ENCODE peak calls at places on chromosomes 12 and 14, in seven cellular contexts. P, K, L, W, V, X and U are unnamed samples.

GRCh38 chr12:49515266-49515665 is 23.6 kb upstream of the KCNH3 start:
- DNase-seq in W (peak), P (no peak), L (peak), K (peak), X (peak), V (no peak), U (no peak)

GRCh38 chr12:57377103-57377840 is 53.6 kb downstream of the R3HDM2 start:
- DNase-seq in W (no peak), K (no peak), X (no peak), V (no peak), L (no peak), P (peak), U (no peak)

GRCh38 chr12:116317986-116318737 is 40.7 kb upstream of the MED13L start:
- DNase-seq in K (no peak), P (no peak), V (peak), X (no peak), W (no peak), L (no peak), U (no peak)

GRCh38 chr12:20528208-20528607 is 159.9 kb downstream of the PDE3A start:
- DNase-seq in K (no peak), W (peak), L (no peak), V (no peak), X (no peak), P (no peak), U (no peak)

GRCh38 chr14:28584951-28585350 is 181.6 kb upstream of the FOXG1 start:
- DNase-seq in L (no peak), W (no peak), K (no peak), P (no peak), V (no peak), X (no peak), U (no peak)

GRCh38 chr14:75293920-75294648 is 15.5 kb downstream of the FOS start:
- DNase-seq in L (peak), X (no peak), P (peak), K (peak), V (peak), W (peak), U (peak)

GRCh38 chr14:104547310-104547997 is 32.1 kb upstream of the C14orf180 start:
- DNase-seq in L (no peak), W (no peak), P (no peak), V (no peak), K (no peak), X (no peak), U (no peak)

GRCh38 chr12:56760460-56760859 is 2.7 kb upstream of the HSD17B6 start:
- DNase-seq in V (no peak), X (no peak), W (no peak), P (no peak), K (no peak), L (no peak), U (no peak)

GRCh38 chr12:76714861-76715260 is 49.1 kb upstream of the ZDHHC17 start:
- DNase-seq in V (no peak), L (no peak), X (no peak), W (no peak), P (no peak), K (no peak), U (no peak)

GRCh38 chr12:7628401-7628961 is 37.2 kb downstream of the APOBEC1 start:
- DNase-seq in X (no peak), P (peak), W (no peak), V (no peak), L (no peak), K (no peak), U (no peak)

GRCh38 chr12:6958609-6959375 is 7.6 kb downstream of the PTPN6 start:
- DNase-seq in P (no peak), X (no peak), V (no peak), W (no peak), L (no peak), K (no peak), U (no peak)

GRCh38 chr14:26835949-26836570 is 238.2 kb upstream of the NOVA1 start:
- DNase-seq in W (no peak), V (no peak), X (no peak), P (no peak), L (no peak), K (peak), U (no peak)

GRCh38 chr12:28367326-28367725 is 177.1 kb downstream of the CCDC91 start:
- DNase-seq in V (no peak), P (no peak), X (no peak), W (no peak), L (no peak), K (no peak), U (no peak)

GRCh38 chr12:109696485-109697269 is 16.9 kb upstream of the FAM222A start:
- DNase-seq in V (no peak), P (no peak), W (no peak), K (peak), L (peak), X (no peak), U (no peak)

GRCh38 chr14:80055912-80056801 is 155.1 kb downstream of the DIO2 start:
- DNase-seq in L (peak), X (peak), P (peak), K (peak), W (peak), V (peak), U (peak)

GRCh38 chr12:26431211-26431610 is 235.8 kb downstream of the SSPN start:
- DNase-seq in K (no peak), W (no peak), X (no peak), V (no peak), L (no peak), P (no peak), U (no peak)

GRCh38 chr12:51428256-51428655 is 3.6 kb downstream of the SLC4A8 start:
- DNase-seq in X (no peak), L (no peak), K (no peak), V (no peak), P (no peak), W (no peak), U (no peak)

DNA sequence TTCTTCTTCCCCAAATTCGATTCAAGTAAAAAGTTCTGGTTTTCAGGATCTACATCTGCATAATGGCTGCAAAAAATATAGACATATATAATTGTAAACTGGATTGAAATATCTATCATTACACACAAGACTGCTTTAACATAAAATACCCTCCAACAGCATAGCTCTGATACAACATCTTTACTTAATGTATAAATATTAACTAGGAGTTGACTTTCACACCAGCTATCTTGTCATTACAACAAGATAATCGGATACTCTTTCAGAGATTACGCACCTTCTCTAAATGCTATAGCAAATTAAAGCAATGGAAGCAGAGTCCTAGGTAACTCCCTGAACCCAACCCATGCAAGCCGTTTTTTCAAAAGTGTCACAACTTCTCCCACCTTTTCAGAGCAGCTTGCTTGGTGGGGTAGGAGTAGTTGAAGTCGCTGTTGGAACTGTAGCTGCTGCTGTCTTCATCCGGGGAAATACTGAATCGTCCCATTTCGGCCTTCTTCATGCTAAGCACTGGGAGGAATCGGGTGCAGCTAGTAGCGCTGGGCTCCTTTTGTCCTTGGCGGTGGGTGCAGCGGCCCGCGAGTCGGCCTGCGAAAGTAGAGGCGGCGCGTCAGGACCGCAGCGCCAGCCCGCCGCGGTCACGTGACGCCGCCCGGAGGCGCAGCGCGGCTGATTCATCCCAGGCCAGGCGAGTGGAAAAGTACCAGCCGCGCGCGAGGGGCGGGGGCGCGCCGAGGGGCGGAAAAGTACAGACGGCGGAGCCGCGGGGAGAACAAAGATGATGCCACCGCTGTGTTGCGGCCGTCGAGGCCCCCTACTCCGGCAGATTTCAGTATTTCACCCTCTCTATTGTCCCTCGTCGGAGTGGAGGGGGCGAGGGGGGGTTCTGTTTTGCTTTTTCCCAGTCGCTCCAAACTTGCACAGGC is 1.5 kb downstream of the SLC38A2 start:
- DNase-seq in L (peak), V (peak), P (peak), W (peak), X (no peak), K (peak), U (no peak)
- TF ChIP-seq CTCF in L (peak), V (no peak), P (peak), W (no peak), X (no peak), K (no peak), U (no peak)

DNA sequence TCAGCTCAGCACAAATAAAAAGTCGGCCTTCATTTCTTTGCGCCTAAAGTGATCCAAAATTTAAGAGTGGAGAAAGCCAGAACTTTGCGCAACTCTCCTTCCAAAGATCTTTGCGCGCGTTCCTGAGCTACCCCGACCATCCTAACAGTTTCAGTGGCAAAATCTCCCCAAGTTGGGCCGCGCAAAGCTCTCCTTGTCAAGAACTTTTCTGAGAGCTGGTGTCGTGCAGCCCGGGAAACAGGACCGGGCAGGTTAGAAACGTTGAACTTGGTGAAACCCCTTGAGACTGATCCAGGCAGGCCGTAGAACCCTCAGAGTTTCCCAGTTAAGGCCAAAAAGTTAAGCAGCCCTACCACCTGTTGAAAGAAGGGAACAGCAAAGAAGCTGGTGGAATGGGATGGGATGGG is 984 bp downstream of the DBX2 start:
- DNase-seq in L (no peak), X (no peak), W (no peak), V (no peak), P (no peak), K (no peak), U (no peak)
- H3K4me3 ChIP-seq in L (no peak), X (no peak), W (no peak), V (no peak), P (no peak), K (no peak), U (peak)

DNA sequence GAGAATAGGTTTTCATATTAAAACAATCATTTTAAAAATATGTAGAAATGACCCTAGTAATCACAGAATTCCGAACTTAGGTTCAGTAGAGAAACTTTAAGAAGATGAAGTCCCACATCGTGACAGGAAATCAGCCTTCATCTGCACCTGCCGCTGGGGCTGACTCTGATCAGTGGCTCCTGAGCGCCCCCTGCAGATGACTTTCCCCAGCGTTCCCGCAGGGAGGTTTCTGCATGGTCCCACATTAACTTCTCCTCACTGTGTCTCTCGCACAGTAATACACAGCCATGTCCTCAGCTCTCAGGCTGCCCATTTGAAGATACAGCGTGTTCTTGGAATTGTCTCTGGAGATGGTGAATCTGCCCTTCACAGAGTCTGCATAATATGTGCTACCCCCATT is 1131.1 kb downstream of the TMEM121 start:
- DNase-seq in W (no peak), K (no peak), X (no peak), V (no peak), P (no peak), L (no peak), U (no peak)
- TF ChIP-seq CTCF in W (no peak), K (no peak), X (no peak), V (no peak), P (no peak), L (no peak), U (no peak)

GRCh38 chr14:64569108-64570045 is 19.6 kb downstream of the PPP1R36 start:
- DNase-seq in V (no peak), K (peak), W (peak), P (peak), L (peak), X (no peak), U (peak)
- H3K4me3 ChIP-seq in V (no peak), K (no peak), W (no peak), P (no peak), L (no peak), X (no peak), U (no peak)

DNA sequence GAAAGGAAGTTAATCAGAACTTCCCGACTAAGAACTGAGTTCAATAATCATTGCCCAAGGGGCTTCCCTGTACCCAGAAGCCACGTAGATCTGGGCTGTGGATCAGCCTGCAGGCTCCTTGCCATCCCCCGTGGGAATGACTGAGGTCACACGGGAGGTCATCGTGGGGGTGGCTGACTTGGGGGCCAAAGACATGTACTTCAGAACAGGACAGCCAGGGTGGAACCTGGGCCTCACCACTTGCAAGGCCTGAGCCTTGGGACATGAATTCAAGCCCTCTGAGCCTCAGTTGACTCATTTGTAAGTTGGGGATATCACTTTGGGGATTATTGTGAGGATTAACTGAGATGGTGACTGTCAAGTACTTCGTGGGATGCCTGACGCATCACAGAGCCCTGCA is 221.0 kb downstream of the SLC41A2 start:
- DNase-seq in W (no peak), L (no peak), P (no peak), X (no peak), V (no peak), K (no peak), U (no peak)
- TF ChIP-seq CTCF in W (no peak), L (no peak), P (no peak), X (no peak), V (no peak), K (no peak), U (no peak)

DNA sequence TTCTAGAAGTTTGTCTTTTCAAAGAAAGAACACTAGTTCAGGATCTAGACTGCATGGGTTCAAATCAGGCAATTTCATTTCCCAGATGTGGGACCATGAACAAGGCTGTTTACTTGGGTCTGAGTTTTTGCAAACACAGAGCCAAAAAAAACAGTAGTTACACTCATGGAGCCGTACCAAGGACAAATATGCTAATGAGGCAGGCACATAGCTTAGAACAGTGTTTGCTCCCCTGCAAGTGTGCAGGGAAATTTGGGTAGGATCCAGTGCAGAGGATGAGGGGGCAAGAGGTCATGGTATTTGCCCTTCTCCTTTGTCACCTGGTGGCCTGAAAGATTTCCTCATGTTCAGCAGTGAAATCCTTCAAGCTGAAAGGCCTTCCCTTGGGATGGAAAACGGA is 860.4 kb downstream of the VRK1 start:
- DNase-seq in W (no peak), P (no peak), X (no peak), V (no peak), L (no peak), K (no peak), U (no peak)
- H3K4me3 ChIP-seq in W (no peak), P (no peak), X (no peak), V (no peak), L (no peak), K (no peak), U (no peak)

GRCh38 chr12:130813949-130814348 is 25.1 kb downstream of the STX2 start:
- DNase-seq in P (no peak), X (no peak), V (no peak), K (no peak), W (no peak), L (no peak), U (no peak)

GRCh38 chr12:130816055-130816454 is 23.0 kb downstream of the STX2 start:
- DNase-seq in P (no peak), X (no peak), V (no peak), W (no peak), L (no peak), K (no peak), U (no peak)

GRCh38 chr12:130809791-130810190 is 29.3 kb downstream of the STX2 start:
- DNase-seq in L (no peak), K (no peak), P (no peak), V (no peak), X (no peak), W (no peak), U (no peak)

GRCh38 chr12:130815028-130815741 is 23.9 kb downstream of the STX2 start:
- DNase-seq in X (no peak), K (no peak), W (no peak), P (no peak), V (no peak), L (no peak), U (peak)

GRCh38 chr12:130813436-130813835 is 25.6 kb downstream of the STX2 start:
- DNase-seq in P (no peak), K (no peak), L (no peak), V (no peak), W (no peak), X (no peak), U (no peak)
- TF ChIP-seq CTCF in P (no peak), K (no peak), L (no peak), V (no peak), W (no peak), X (no peak), U (no peak)

DNA sequence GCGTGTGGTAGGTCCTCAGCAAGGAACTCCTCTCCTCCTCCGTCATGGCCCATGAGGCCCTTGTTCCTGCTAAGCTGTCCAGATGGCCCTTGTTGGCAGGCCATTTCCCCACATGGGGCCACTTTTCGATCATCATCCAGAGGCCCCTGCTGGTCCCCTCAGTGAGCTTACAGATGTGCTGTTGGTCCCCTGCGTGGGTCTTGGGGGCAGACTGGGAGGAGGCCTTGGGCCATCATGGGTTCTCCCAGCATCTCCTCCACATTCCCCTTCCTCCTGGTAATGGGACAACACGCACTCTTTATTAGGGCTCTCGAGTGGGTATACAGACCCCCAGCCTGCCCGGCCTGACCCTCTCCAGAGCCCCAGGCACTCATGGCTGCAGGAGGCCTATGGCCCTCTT is 114.7 kb downstream of the BEGAIN start:
- DNase-seq in L (no peak), K (no peak), X (no peak), V (no peak), W (no peak), P (no peak), U (no peak)
- H3K4me3 ChIP-seq in L (no peak), K (no peak), X (no peak), V (no peak), W (no peak), P (no peak), U (no peak)

GRCh38 chr12:13171921-13172859 is 24.3 kb upstream of the EMP1 start:
- DNase-seq in V (no peak), L (no peak), K (no peak), P (peak), X (no peak), W (peak), U (no peak)
- TF ChIP-seq CTCF in V (no peak), L (no peak), K (no peak), P (no peak), X (no peak), W (no peak), U (no peak)

GRCh38 chr14:100900837-100901390 is 2.6 kb downstream of the RTL1 start:
- DNase-seq in K (peak), W (peak), L (no peak), X (no peak), V (peak), P (peak), U (no peak)
- H3K4me3 ChIP-seq in K (no peak), W (no peak), L (no peak), X (no peak), V (no peak), P (no peak), U (no peak)